ENCODE peak calls at places on chromosomes 6 and 20, in eight cellular contexts. One of them, this sample, is unnamed.

GRCh38 chr6:15400572-15401004 is 154.7 kb downstream of the JARID2 start:
- DNase-seq in GM19239: no peak
- DNase-seq in OCI-LY7: no peak
- DNase-seq in effector memory CD8-positive, alpha-beta T cell: no peak
- DNase-seq in Daoy: no peak
- DNase-seq in glutamatergic neuron: peak
- DNase-seq in cardiac muscle cell: peak
- DNase-seq in cerebellar cortex: peak
- DNase-seq in this sample: no peak

GRCh38 chr6:150409576-150410066 is 40.8 kb downstream of the IYD start:
- DNase-seq in GM19239: no peak
- DNase-seq in OCI-LY7: peak
- DNase-seq in effector memory CD8-positive, alpha-beta T cell: no peak
- DNase-seq in Daoy: peak
- DNase-seq in glutamatergic neuron: no peak
- DNase-seq in cardiac muscle cell: peak
- DNase-seq in cerebellar cortex: no peak
- DNase-seq in this sample: no peak

GRCh38 chr6:12769556-12770255 is 53.1 kb downstream of the PHACTR1 start:
- DNase-seq in GM19239: no peak
- DNase-seq in OCI-LY7: no peak
- DNase-seq in effector memory CD8-positive, alpha-beta T cell: no peak
- DNase-seq in Daoy: peak
- DNase-seq in glutamatergic neuron: peak
- DNase-seq in cardiac muscle cell: no peak
- DNase-seq in cerebellar cortex: peak
- DNase-seq in this sample: no peak

GRCh38 chr20:38747495-38748096 is 664 bp upstream of the ACTR5 start:
- DNase-seq in GM19239: no peak
- DNase-seq in OCI-LY7: no peak
- DNase-seq in effector memory CD8-positive, alpha-beta T cell: no peak
- DNase-seq in Daoy: no peak
- DNase-seq in glutamatergic neuron: no peak
- DNase-seq in cardiac muscle cell: no peak
- DNase-seq in cerebellar cortex: no peak
- DNase-seq in this sample: no peak

GRCh38 chr6:3518356-3518841 is 61.5 kb upstream of the SLC22A23 start:
- DNase-seq in GM19239: no peak
- DNase-seq in OCI-LY7: no peak
- DNase-seq in effector memory CD8-positive, alpha-beta T cell: no peak
- DNase-seq in Daoy: peak
- DNase-seq in glutamatergic neuron: peak
- DNase-seq in cardiac muscle cell: no peak
- DNase-seq in cerebellar cortex: peak
- DNase-seq in this sample: peak

GRCh38 chr20:3378138-3378537 is 29.3 kb downstream of the DNAAF9 start:
- DNase-seq in GM19239: no peak
- DNase-seq in OCI-LY7: no peak
- DNase-seq in effector memory CD8-positive, alpha-beta T cell: no peak
- DNase-seq in Daoy: no peak
- DNase-seq in glutamatergic neuron: no peak
- DNase-seq in cardiac muscle cell: no peak
- DNase-seq in cerebellar cortex: no peak
- DNase-seq in this sample: no peak

GRCh38 chr6:14499804-14500203 is 382.2 kb downstream of the CD83 start:
- DNase-seq in GM19239: no peak
- DNase-seq in OCI-LY7: no peak
- DNase-seq in effector memory CD8-positive, alpha-beta T cell: no peak
- DNase-seq in Daoy: peak
- DNase-seq in glutamatergic neuron: no peak
- DNase-seq in cardiac muscle cell: peak
- DNase-seq in cerebellar cortex: peak
- DNase-seq in this sample: no peak

GRCh38 chr6:90714319-90714718 is 127.4 kb upstream of the MAP3K7 start:
- DNase-seq in GM19239: no peak
- DNase-seq in OCI-LY7: no peak
- DNase-seq in effector memory CD8-positive, alpha-beta T cell: no peak
- DNase-seq in Daoy: peak
- DNase-seq in glutamatergic neuron: no peak
- DNase-seq in cardiac muscle cell: no peak
- DNase-seq in cerebellar cortex: no peak
- DNase-seq in this sample: no peak

GRCh38 chr6:6317825-6318733 is 2.4 kb downstream of the F13A1 start:
- DNase-seq in GM19239: no peak
- DNase-seq in OCI-LY7: no peak
- DNase-seq in effector memory CD8-positive, alpha-beta T cell: no peak
- DNase-seq in Daoy: no peak
- DNase-seq in glutamatergic neuron: no peak
- DNase-seq in cardiac muscle cell: peak
- DNase-seq in cerebellar cortex: no peak
- DNase-seq in this sample: no peak

GRCh38 chr6:25851961-25852360 is 20.1 kb upstream of the SLC17A1 start:
- DNase-seq in GM19239: no peak
- DNase-seq in OCI-LY7: no peak
- DNase-seq in effector memory CD8-positive, alpha-beta T cell: no peak
- DNase-seq in Daoy: no peak
- DNase-seq in glutamatergic neuron: no peak
- DNase-seq in cardiac muscle cell: no peak
- DNase-seq in cerebellar cortex: no peak
- DNase-seq in this sample: no peak

GRCh38 chr20:63330940-63331339 is 30.2 kb downstream of the CHRNA4 start:
- DNase-seq in GM19239: no peak
- DNase-seq in OCI-LY7: no peak
- DNase-seq in effector memory CD8-positive, alpha-beta T cell: no peak
- DNase-seq in Daoy: no peak
- DNase-seq in glutamatergic neuron: no peak
- DNase-seq in cardiac muscle cell: no peak
- DNase-seq in cerebellar cortex: no peak
- DNase-seq in this sample: no peak

GRCh38 chr6:122778334-122778733 is 1.2 kb upstream of the FABP7 start:
- DNase-seq in GM19239: no peak
- DNase-seq in OCI-LY7: no peak
- DNase-seq in effector memory CD8-positive, alpha-beta T cell: no peak
- DNase-seq in Daoy: no peak
- DNase-seq in glutamatergic neuron: no peak
- DNase-seq in cardiac muscle cell: no peak
- DNase-seq in cerebellar cortex: no peak
- DNase-seq in this sample: no peak

GRCh38 chr20:24678351-24679106 is 209.1 kb downstream of the SYNDIG1 start:
- DNase-seq in GM19239: no peak
- DNase-seq in OCI-LY7: no peak
- DNase-seq in effector memory CD8-positive, alpha-beta T cell: no peak
- DNase-seq in Daoy: no peak
- DNase-seq in glutamatergic neuron: no peak
- DNase-seq in cardiac muscle cell: no peak
- DNase-seq in cerebellar cortex: no peak
- DNase-seq in this sample: no peak

GRCh38 chr20:62475027-62475818 is 572 bp downstream of the GATA5 start:
- DNase-seq in GM19239: no peak
- DNase-seq in OCI-LY7: no peak
- DNase-seq in effector memory CD8-positive, alpha-beta T cell: no peak
- DNase-seq in Daoy: no peak
- DNase-seq in glutamatergic neuron: no peak
- DNase-seq in cardiac muscle cell: no peak
- DNase-seq in cerebellar cortex: no peak
- DNase-seq in this sample: peak

GRCh38 chr20:5767493-5768098 is 17.4 kb downstream of the SHLD1 start:
- DNase-seq in GM19239: no peak
- DNase-seq in OCI-LY7: no peak
- DNase-seq in effector memory CD8-positive, alpha-beta T cell: no peak
- DNase-seq in Daoy: no peak
- DNase-seq in glutamatergic neuron: no peak
- DNase-seq in cardiac muscle cell: no peak
- DNase-seq in cerebellar cortex: no peak
- DNase-seq in this sample: no peak

GRCh38 chr6:142943746-142944125 is 1.2 kb downstream of the HIVEP2 start:
- DNase-seq in GM19239: no peak
- DNase-seq in OCI-LY7: peak
- DNase-seq in effector memory CD8-positive, alpha-beta T cell: peak
- DNase-seq in Daoy: peak
- DNase-seq in glutamatergic neuron: no peak
- DNase-seq in cardiac muscle cell: no peak
- DNase-seq in cerebellar cortex: peak
- DNase-seq in this sample: peak

GRCh38 chr20:59137532-59137931 is 26.1 kb upstream of the ZNF831 start:
- DNase-seq in GM19239: no peak
- DNase-seq in OCI-LY7: no peak
- DNase-seq in effector memory CD8-positive, alpha-beta T cell: no peak
- DNase-seq in Daoy: no peak
- DNase-seq in glutamatergic neuron: no peak
- DNase-seq in cardiac muscle cell: no peak
- DNase-seq in cerebellar cortex: peak
- DNase-seq in this sample: no peak

GRCh38 chr6:132063738-132064137 is 112.6 kb upstream of the CCN2 start:
- DNase-seq in GM19239: no peak
- DNase-seq in OCI-LY7: no peak
- DNase-seq in effector memory CD8-positive, alpha-beta T cell: no peak
- DNase-seq in Daoy: peak
- DNase-seq in glutamatergic neuron: no peak
- DNase-seq in cardiac muscle cell: no peak
- DNase-seq in cerebellar cortex: no peak
- DNase-seq in this sample: no peak

GRCh38 chr6:45479834-45480696 is 102.3 kb upstream of the SUPT3H start:
- DNase-seq in GM19239: no peak
- DNase-seq in OCI-LY7: no peak
- DNase-seq in effector memory CD8-positive, alpha-beta T cell: no peak
- DNase-seq in Daoy: peak
- DNase-seq in glutamatergic neuron: no peak
- DNase-seq in cardiac muscle cell: no peak
- DNase-seq in cerebellar cortex: no peak
- DNase-seq in this sample: no peak

GRCh38 chr6:88952065-88952704 is 11.2 kb downstream of the RNGTT start:
- DNase-seq in GM19239: no peak
- DNase-seq in OCI-LY7: no peak
- DNase-seq in effector memory CD8-positive, alpha-beta T cell: no peak
- DNase-seq in Daoy: no peak
- DNase-seq in glutamatergic neuron: no peak
- DNase-seq in cardiac muscle cell: no peak
- DNase-seq in cerebellar cortex: no peak
- DNase-seq in this sample: no peak

GRCh38 chr6:54115966-54116365 is 4.7 kb downstream of the MLIP start:
- DNase-seq in GM19239: no peak
- DNase-seq in OCI-LY7: no peak
- DNase-seq in effector memory CD8-positive, alpha-beta T cell: no peak
- DNase-seq in Daoy: no peak
- DNase-seq in glutamatergic neuron: no peak
- DNase-seq in cardiac muscle cell: no peak
- DNase-seq in cerebellar cortex: no peak
- DNase-seq in this sample: no peak

GRCh38 chr6:23282243-23283021 is 713.1 kb downstream of the HDGFL1 start:
- DNase-seq in GM19239: no peak
- DNase-seq in OCI-LY7: no peak
- DNase-seq in effector memory CD8-positive, alpha-beta T cell: no peak
- DNase-seq in Daoy: no peak
- DNase-seq in glutamatergic neuron: no peak
- DNase-seq in cardiac muscle cell: no peak
- DNase-seq in cerebellar cortex: no peak
- DNase-seq in this sample: no peak

GRCh38 chr6:116229287-116229913 is 24.5 kb downstream of the TSPYL4 start:
- DNase-seq in GM19239: no peak
- DNase-seq in OCI-LY7: peak
- DNase-seq in effector memory CD8-positive, alpha-beta T cell: no peak
- DNase-seq in Daoy: peak
- DNase-seq in glutamatergic neuron: peak
- DNase-seq in cardiac muscle cell: peak
- DNase-seq in cerebellar cortex: peak
- DNase-seq in this sample: peak

GRCh38 chr20:51700809-51701285 is 67.3 kb downstream of the ATP9A start:
- DNase-seq in GM19239: peak
- DNase-seq in OCI-LY7: peak
- DNase-seq in effector memory CD8-positive, alpha-beta T cell: no peak
- DNase-seq in Daoy: peak
- DNase-seq in glutamatergic neuron: no peak
- DNase-seq in cardiac muscle cell: peak
- DNase-seq in cerebellar cortex: peak
- DNase-seq in this sample: no peak

GRCh38 chr20:50193169-50193850 is 2.7 kb downstream of the CEBPB start:
- DNase-seq in GM19239: no peak
- DNase-seq in OCI-LY7: no peak
- DNase-seq in effector memory CD8-positive, alpha-beta T cell: no peak
- DNase-seq in Daoy: peak
- DNase-seq in glutamatergic neuron: no peak
- DNase-seq in cardiac muscle cell: no peak
- DNase-seq in cerebellar cortex: no peak
- DNase-seq in this sample: no peak

GRCh38 chr6:42452171-42453026 is 673 bp upstream of the TRERF1 start:
- DNase-seq in GM19239: no peak
- DNase-seq in OCI-LY7: peak
- DNase-seq in effector memory CD8-positive, alpha-beta T cell: peak
- DNase-seq in Daoy: peak
- DNase-seq in glutamatergic neuron: peak
- DNase-seq in cardiac muscle cell: peak
- DNase-seq in cerebellar cortex: peak
- DNase-seq in this sample: peak

GRCh38 chr6:136923116-136923953 is 1.2 kb downstream of the SLC35D3 start:
- DNase-seq in GM19239: peak
- DNase-seq in OCI-LY7: no peak
- DNase-seq in effector memory CD8-positive, alpha-beta T cell: no peak
- DNase-seq in Daoy: no peak
- DNase-seq in glutamatergic neuron: peak
- DNase-seq in cardiac muscle cell: no peak
- DNase-seq in cerebellar cortex: no peak
- DNase-seq in this sample: peak

GRCh38 chr6:130680118-130680517 is 147.1 kb upstream of the SMLR1 start:
- DNase-seq in GM19239: no peak
- DNase-seq in OCI-LY7: no peak
- DNase-seq in effector memory CD8-positive, alpha-beta T cell: no peak
- DNase-seq in Daoy: no peak
- DNase-seq in glutamatergic neuron: no peak
- DNase-seq in cardiac muscle cell: no peak
- DNase-seq in cerebellar cortex: no peak
- DNase-seq in this sample: no peak

GRCh38 chr6:403659-404655 is 12.4 kb downstream of the IRF4 start:
- DNase-seq in GM19239: no peak
- DNase-seq in OCI-LY7: no peak
- DNase-seq in effector memory CD8-positive, alpha-beta T cell: no peak
- DNase-seq in Daoy: no peak
- DNase-seq in glutamatergic neuron: no peak
- DNase-seq in cardiac muscle cell: no peak
- DNase-seq in cerebellar cortex: no peak
- DNase-seq in this sample: no peak

GRCh38 chr6:24788031-24788665 is 10.6 kb downstream of the ARMH2 start:
- DNase-seq in GM19239: no peak
- DNase-seq in OCI-LY7: no peak
- DNase-seq in effector memory CD8-positive, alpha-beta T cell: no peak
- DNase-seq in Daoy: no peak
- DNase-seq in glutamatergic neuron: no peak
- DNase-seq in cardiac muscle cell: no peak
- DNase-seq in cerebellar cortex: no peak
- DNase-seq in this sample: no peak

GRCh38 chr20:24851346-24852019 is 97.6 kb upstream of the CST7 start:
- DNase-seq in GM19239: no peak
- DNase-seq in OCI-LY7: no peak
- DNase-seq in effector memory CD8-positive, alpha-beta T cell: no peak
- DNase-seq in Daoy: no peak
- DNase-seq in glutamatergic neuron: no peak
- DNase-seq in cardiac muscle cell: no peak
- DNase-seq in cerebellar cortex: no peak
- DNase-seq in this sample: no peak

GRCh38 chr6:159104163-159104885 is 59.5 kb upstream of the TAGAP start:
- DNase-seq in GM19239: peak
- DNase-seq in OCI-LY7: peak
- DNase-seq in effector memory CD8-positive, alpha-beta T cell: peak
- DNase-seq in Daoy: peak
- DNase-seq in glutamatergic neuron: peak
- DNase-seq in cardiac muscle cell: peak
- DNase-seq in cerebellar cortex: peak
- DNase-seq in this sample: peak

GRCh38 chr6:17469006-17469972 is 75.9 kb downstream of the CAP2 start:
- DNase-seq in GM19239: no peak
- DNase-seq in OCI-LY7: no peak
- DNase-seq in effector memory CD8-positive, alpha-beta T cell: no peak
- DNase-seq in Daoy: no peak
- DNase-seq in glutamatergic neuron: no peak
- DNase-seq in cardiac muscle cell: no peak
- DNase-seq in cerebellar cortex: no peak
- DNase-seq in this sample: no peak

GRCh38 chr6:43772571-43773049 is 2.6 kb downstream of the VEGFA start:
- DNase-seq in GM19239: no peak
- DNase-seq in OCI-LY7: peak
- DNase-seq in effector memory CD8-positive, alpha-beta T cell: no peak
- DNase-seq in Daoy: peak
- DNase-seq in glutamatergic neuron: no peak
- DNase-seq in cardiac muscle cell: peak
- DNase-seq in cerebellar cortex: peak
- DNase-seq in this sample: peak

This sample was measured in ecto neural progenitor cell.